ENCODE peak calls at places on chromosomes 7 and 10, in five cellular contexts. V, B, H, A and C are unnamed samples.

GRCh38 chr7:29891766-29892165 is 85.5 kb downstream of the WIPF3 start:
- DNase-seq in H (no peak), V (no peak), A (no peak), B (peak), C (no peak)

GRCh38 chr7:40299097-40299496 is 164.3 kb downstream of the SUGCT start:
- DNase-seq in V (no peak), B (no peak), H (no peak), A (no peak), C (no peak)

GRCh38 chr7:44348851-44349781 is 23.7 kb upstream of the CAMK2B start:
- DNase-seq in H (no peak), A (peak), B (no peak), V (no peak), C (no peak)

GRCh38 chr7:138001529-138002095 is at the start of gene CREB3L2:
- DNase-seq in V (no peak), B (peak), H (no peak), A (peak), C (no peak)

GRCh38 chr7:69545175-69545574 is 53.1 kb upstream of the AUTS2 start:
- DNase-seq in H (no peak), A (no peak), B (no peak), V (no peak), C (no peak)

GRCh38 chr10:70799124-70799523 is 13.9 kb upstream of the TBATA start:
- DNase-seq in B (no peak), V (no peak), H (no peak), A (no peak), C (no peak)

GRCh38 chr10:24643679-24644209 is 79.9 kb downstream of the ARHGAP21 start:
- DNase-seq in A (no peak), V (peak), H (no peak), B (peak), C (no peak)

GRCh38 chr7:32588657-32589056 is 93.4 kb downstream of the AVL9 start:
- DNase-seq in H (no peak), B (peak), V (no peak), A (peak), C (no peak)

GRCh38 chr10:132158122-132158741 is 28.5 kb upstream of the DPYSL4 start:
- DNase-seq in A (no peak), H (no peak), B (no peak), V (peak), C (no peak)

GRCh38 chr10:49163741-49164140 is 24.4 kb downstream of the TMEM273 start:
- DNase-seq in B (no peak), A (no peak), H (no peak), V (no peak), C (no peak)

GRCh38 chr7:73850781-73851207 is 8.5 kb upstream of the METTL27 start:
- DNase-seq in B (peak), A (no peak), V (peak), H (no peak), C (no peak)

GRCh38 chr7:101168412-101169049 is 3.2 kb upstream of the VGF start:
- DNase-seq in H (no peak), V (no peak), A (no peak), B (peak), C (no peak)

GRCh38 chr7:22726849-22727792 is at the start of gene IL6:
- DNase-seq in V (no peak), B (peak), A (peak), H (peak), C (no peak)

GRCh38 chr10:6473901-6474370 is 106.1 kb downstream of the PRKCQ start:
- DNase-seq in A (no peak), H (no peak), V (no peak), B (peak), C (peak)

DNA sequence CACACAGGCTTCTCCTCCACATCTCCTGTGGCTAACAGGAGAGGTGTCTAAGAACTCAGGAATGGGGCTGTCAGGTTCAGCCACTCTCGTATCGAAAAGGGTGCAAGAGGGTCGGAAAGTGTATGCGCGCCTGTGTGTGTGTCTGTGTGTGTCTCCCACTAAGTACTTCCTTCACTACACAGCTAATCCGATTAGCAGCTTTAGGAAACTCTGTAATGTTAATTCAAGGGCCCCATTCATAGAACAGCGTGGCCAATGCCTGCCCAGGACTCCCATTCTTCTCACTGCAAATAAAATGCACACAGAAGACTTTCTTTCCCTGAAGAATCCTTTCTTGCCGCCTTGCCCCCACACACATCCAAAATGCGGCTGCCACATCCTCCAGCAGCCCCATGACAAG is 39.9 kb downstream of the TLL2 start:
- DNase-seq in H (no peak), B (no peak), V (no peak), A (no peak), C (no peak)
- TF ChIP-seq SP1 in H (no peak), B (no peak), V (no peak), A (no peak), C (no peak)

GRCh38 chr10:79084972-79085597 is 16.3 kb downstream of the ZMIZ1 start:
- DNase-seq in V (no peak), H (no peak), B (no peak), A (no peak), C (no peak)

GRCh38 chr10:79084012-79084971 is 15.5 kb downstream of the ZMIZ1 start:
- DNase-seq in B (peak), V (no peak), H (no peak), A (peak), C (no peak)

GRCh38 chr10:79081353-79082034 is 12.7 kb downstream of the ZMIZ1 start:
- DNase-seq in A (no peak), H (no peak), V (no peak), B (no peak), C (no peak)

GRCh38 chr10:79082035-79082373 is 13.2 kb downstream of the ZMIZ1 start:
- DNase-seq in V (no peak), H (no peak), B (no peak), A (no peak), C (no peak)

GRCh38 chr10:79082631-79083581 is 14.1 kb downstream of the ZMIZ1 start:
- DNase-seq in V (no peak), B (peak), A (no peak), H (no peak), C (no peak)
- H3K4me2 ChIP-seq in V (peak), B (peak), A (peak), H (no peak), C (no peak)

DNA sequence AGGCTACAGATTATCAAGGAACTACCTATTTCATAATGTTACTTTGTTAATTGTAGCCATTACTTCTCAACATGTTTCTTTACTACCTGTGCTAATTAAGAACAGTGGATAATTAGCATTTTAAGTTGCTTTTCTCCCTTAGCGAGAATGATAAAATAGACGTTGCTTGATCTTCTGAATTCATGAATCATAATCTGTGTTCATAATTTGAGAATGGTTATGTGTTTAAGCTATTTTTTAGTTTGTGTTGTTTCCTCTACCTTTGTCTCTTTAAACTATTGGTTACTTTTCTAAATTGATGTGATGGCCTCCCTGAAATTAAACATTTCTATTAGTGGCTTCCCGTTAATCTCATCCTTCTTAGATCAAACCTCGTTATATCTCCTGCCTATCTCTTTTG is at the start of gene ZRANB1:
- DNase-seq in V (no peak), B (no peak), A (no peak), H (no peak), C (no peak)
- TF ChIP-seq SP1 in V (no peak), B (no peak), A (no peak), H (no peak), C (no peak)

GRCh38 chr10:550665-551460 is 138.6 kb downstream of the DIP2C start:
- DNase-seq in B (no peak), V (no peak), A (no peak), H (no peak), C (no peak)

GRCh38 chr10:548212-548897 is 141.1 kb downstream of the DIP2C start:
- DNase-seq in V (no peak), B (no peak), H (no peak), A (no peak), C (no peak)

GRCh38 chr10:547591-548081 is 141.8 kb downstream of the DIP2C start:
- DNase-seq in A (no peak), B (no peak), H (no peak), V (no peak), C (no peak)

GRCh38 chr10:551489-552252 is 137.8 kb downstream of the DIP2C start:
- DNase-seq in A (no peak), B (no peak), H (no peak), V (no peak), C (no peak)

DNA sequence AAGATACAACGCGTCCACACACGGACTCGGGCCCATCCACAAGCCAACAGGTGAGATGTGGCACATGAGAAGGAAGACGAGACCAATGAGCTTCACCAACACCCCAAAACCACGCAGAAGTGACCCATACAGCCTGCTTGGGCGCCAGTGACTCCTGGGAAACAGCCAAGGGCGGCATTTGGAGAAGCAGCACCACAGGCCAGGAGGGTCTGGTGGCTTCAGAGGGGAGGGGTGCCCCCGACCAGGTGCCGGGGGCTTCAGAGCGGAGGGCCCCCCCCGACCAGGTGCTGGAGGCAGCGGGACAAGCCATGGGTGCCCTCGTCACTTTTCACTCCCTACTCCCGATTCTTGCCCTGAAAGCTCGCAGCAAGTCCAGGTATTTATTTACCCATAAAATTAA is 140.1 kb downstream of the DIP2C start:
- DNase-seq in B (no peak), H (no peak), V (no peak), A (no peak), C (no peak)
- H3K4me2 ChIP-seq in B (no peak), H (no peak), V (no peak), A (no peak), C (no peak)

GRCh38 chr10:121659236-121659635 is 61.0 kb upstream of the FGFR2 start:
- DNase-seq in H (no peak), B (no peak), V (no peak), A (no peak), C (no peak)
- TF ChIP-seq SP1 in H (no peak), B (no peak), V (no peak), A (no peak), C (no peak)

DNA sequence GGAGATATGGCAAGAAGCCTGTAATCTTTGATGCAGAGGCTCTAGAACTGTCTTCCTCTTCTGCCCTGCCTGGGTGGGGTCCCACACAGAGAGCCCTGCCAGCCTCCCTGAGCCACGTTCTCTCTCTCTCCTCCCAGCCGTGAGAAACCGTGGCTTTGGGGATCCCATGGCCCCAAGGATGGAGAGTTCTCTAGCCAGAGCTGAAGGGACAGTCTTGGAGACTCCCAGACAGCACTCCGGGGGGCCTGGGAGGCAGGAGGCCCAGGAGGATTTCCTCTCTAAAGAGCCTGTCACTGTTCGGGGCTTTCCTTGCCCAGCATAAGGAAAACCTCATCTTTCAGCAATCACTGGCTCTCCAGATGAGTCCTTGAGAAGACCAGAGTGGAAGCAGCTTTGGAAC is 227.1 kb downstream of the ARHGAP12 start:
- DNase-seq in A (no peak), V (no peak), H (no peak), B (no peak), C (no peak)
- H3K4me2 ChIP-seq in A (no peak), V (no peak), H (no peak), B (no peak), C (peak)